ENCODE peak calls at places on chromosome 17, in nine cellular contexts. C is caudate nucleus, M is ovary, Q is cardiac muscle cell, V is stomach, B is H9, G is small intestine, D is tibial nerve, F is psoas muscle. X is an unnamed sample.

GRCh38 chr17:41185001-41185400 is 290 bp upstream of the KRTAP4-1 start:
- DNase-seq in C (no peak), M (no peak), Q (no peak), V (no peak), B (no peak), G (no peak), D (no peak), F (no peak), X (no peak)

GRCh38 chr17:40260528-40260927 is 27.2 kb upstream of the CDC6 start:
- DNase-seq in C (no peak), M (no peak), Q (no peak), V (no peak), B (no peak), G (no peak), D (peak), F (no peak), X (no peak)

GRCh38 chr17:7855643-7856080 is 796 bp downstream of the TMEM88 start:
- DNase-seq in C (no peak), M (peak), Q (no peak), V (no peak), B (no peak), G (peak), D (no peak), F (peak), X (no peak)

GRCh38 chr17:55672585-55673501 is 49.8 kb downstream of the TMEM100 start:
- DNase-seq in C (no peak), M (no peak), Q (no peak), V (no peak), B (no peak), G (no peak), D (no peak), F (peak), X (no peak)

GRCh38 chr17:71430281-71430680 is 690.5 kb upstream of the SOX9 start:
- DNase-seq in C (no peak), M (no peak), Q (no peak), V (no peak), B (no peak), G (no peak), D (no peak), F (no peak), X (no peak)

GRCh38 chr17:333626-334396 is 18.8 kb downstream of the RPH3AL start:
- DNase-seq in C (peak), M (peak), Q (peak), V (peak), B (peak), G (peak), D (peak), F (peak), X (peak)

GRCh38 chr17:78789663-78790181 is 7.6 kb upstream of the CYTH1 start:
- DNase-seq in C (no peak), M (no peak), Q (no peak), V (peak), B (no peak), G (no peak), D (peak), F (peak), X (peak)

GRCh38 chr17:60941028-60941427 is 263.4 kb downstream of the BCAS3 start:
- DNase-seq in C (no peak), M (peak), Q (peak), V (peak), B (no peak), G (peak), D (peak), F (no peak), X (no peak)

GRCh38 chr17:15963670-15964110 is 18.8 kb downstream of the ADORA2B start:
- DNase-seq in C (no peak), M (no peak), Q (no peak), V (no peak), B (no peak), G (no peak), D (no peak), F (no peak), X (no peak)

GRCh38 chr17:58507123-58507634 is 7.3 kb downstream of the MTMR4 start:
- DNase-seq in C (no peak), M (no peak), Q (no peak), V (no peak), B (no peak), G (no peak), D (no peak), F (no peak), X (no peak)
- H3K27ac ChIP-seq in C (no peak), M (no peak), Q (peak), V (peak), B (no peak), G (no peak), D (no peak), F (no peak), X (no peak)

GRCh38 chr17:67785122-67785477 is 40.2 kb upstream of the BPTF start:
- DNase-seq in C (no peak), M (no peak), Q (no peak), V (no peak), B (no peak), G (no peak), D (no peak), F (no peak), X (no peak)

GRCh38 chr17:67784364-67785121 is 40.8 kb upstream of the BPTF start:
- DNase-seq in C (no peak), M (no peak), Q (no peak), V (peak), B (no peak), G (peak), D (no peak), F (no peak), X (no peak)

DNA sequence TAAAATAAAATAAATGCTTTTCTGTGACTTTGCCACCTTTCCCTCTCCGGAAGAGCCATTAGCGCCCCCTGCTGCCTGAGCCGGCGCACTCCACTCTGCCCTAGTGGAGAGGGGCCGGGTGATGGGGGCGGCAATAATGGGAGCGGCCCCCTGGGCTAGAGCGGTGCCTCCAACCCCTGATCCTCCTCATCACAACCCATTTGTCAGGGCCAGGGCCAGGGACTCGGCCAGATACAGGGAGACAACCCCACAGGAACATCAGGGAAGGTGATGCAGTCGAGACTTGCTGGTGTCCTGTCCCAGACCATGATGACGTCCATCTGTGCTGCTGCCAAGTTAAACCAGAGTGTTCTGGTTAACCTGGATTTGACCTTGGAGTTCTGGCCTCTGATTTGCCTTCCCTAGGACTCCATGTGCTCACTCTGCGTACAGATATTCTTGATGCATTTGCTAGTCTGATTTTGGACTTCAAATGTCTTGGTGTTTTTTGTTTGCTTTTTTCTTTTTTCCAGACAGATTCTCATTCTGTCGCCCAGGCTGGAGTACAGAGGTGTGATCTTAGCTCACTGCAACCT is 46.1 kb upstream of the BPTF start:
- DNase-seq in C (no peak), M (peak), Q (peak), V (peak), B (peak), G (peak), D (peak), F (peak), X (no peak)
- H3K27ac ChIP-seq in C (no peak), M (no peak), Q (no peak), V (no peak), B (no peak), G (no peak), D (no peak), F (no peak), X (no peak)

GRCh38 chr17:45316271-45317112 is at the start of gene MAP3K14:
- DNase-seq in C (peak), M (peak), Q (peak), V (peak), B (peak), G (peak), D (no peak), F (peak), X (peak)

GRCh38 chr17:45313927-45314760 is 2.7 kb downstream of the MAP3K14 start:
- DNase-seq in C (no peak), M (no peak), Q (no peak), V (no peak), B (no peak), G (no peak), D (no peak), F (no peak), X (no peak)

GRCh38 chr17:45315583-45316270 is 1.1 kb downstream of the MAP3K14 start:
- DNase-seq in C (no peak), M (no peak), Q (no peak), V (no peak), B (no peak), G (peak), D (no peak), F (no peak), X (no peak)

GRCh38 chr17:45313419-45313771 is 3.4 kb downstream of the MAP3K14 start:
- DNase-seq in C (no peak), M (no peak), Q (no peak), V (no peak), B (no peak), G (peak), D (no peak), F (no peak), X (no peak)

GRCh38 chr17:45314761-45315549 is 1.9 kb downstream of the MAP3K14 start:
- DNase-seq in C (no peak), M (no peak), Q (no peak), V (no peak), B (no peak), G (peak), D (no peak), F (no peak), X (no peak)
- H3K27ac ChIP-seq in C (peak), M (no peak), Q (no peak), V (peak), B (no peak), G (peak), D (peak), F (peak), X (peak)

DNA sequence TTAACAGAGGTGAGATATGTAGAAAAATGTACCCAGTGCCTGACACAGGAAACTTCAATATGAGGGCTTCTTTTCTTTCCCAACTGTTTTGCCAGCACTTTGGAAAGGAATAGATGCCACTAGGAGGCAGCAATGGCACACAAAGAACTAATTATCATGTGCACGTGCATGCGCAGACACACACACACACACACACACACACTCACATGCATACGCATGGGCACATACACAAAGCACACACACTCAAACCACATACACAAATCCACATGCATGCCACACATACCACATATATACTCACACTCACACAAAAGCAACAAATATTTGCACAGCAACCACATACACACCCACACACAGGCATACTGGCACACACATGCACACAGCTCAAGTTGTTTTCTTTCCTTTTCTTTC is 8.8 kb upstream of the CEP112 start:
- DNase-seq in C (peak), M (no peak), Q (peak), V (peak), B (peak), G (peak), D (peak), F (no peak), X (no peak)
- H3K27ac ChIP-seq in C (no peak), M (no peak), Q (no peak), V (no peak), B (no peak), G (no peak), D (no peak), F (no peak), X (no peak)

DNA sequence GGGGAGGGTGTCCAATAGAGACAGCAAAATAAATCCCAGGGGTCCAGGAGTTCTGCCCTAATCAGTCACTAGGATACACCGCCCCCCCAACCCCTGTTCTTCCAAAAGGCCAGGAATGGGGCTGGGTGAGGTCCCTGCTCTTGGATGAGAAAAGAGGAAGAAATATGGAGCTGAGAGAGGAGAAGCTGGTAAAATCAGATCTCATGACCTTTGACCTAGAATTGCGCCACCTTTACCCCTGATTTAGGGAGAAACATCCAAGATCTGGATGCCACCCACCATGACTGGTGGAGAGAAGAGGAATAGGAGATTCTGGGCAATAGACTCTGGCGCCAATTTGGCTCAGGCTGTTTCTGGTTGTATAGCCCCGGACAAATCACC is 707 bp upstream of the CACNB1 start:
- DNase-seq in C (no peak), M (no peak), Q (no peak), V (no peak), B (no peak), G (no peak), D (peak), F (no peak), X (no peak)
- H3K27ac ChIP-seq in C (peak), M (peak), Q (no peak), V (peak), B (no peak), G (peak), D (peak), F (peak), X (no peak)

GRCh38 chr17:47618416-47618815 is 31.3 kb upstream of the KPNB1 start:
- DNase-seq in C (no peak), M (no peak), Q (no peak), V (no peak), B (no peak), G (no peak), D (no peak), F (no peak), X (no peak)

GRCh38 chr17:47622179-47622549 is 27.6 kb upstream of the KPNB1 start:
- DNase-seq in C (no peak), M (no peak), Q (no peak), V (no peak), B (no peak), G (no peak), D (no peak), F (no peak), X (no peak)

GRCh38 chr17:47624727-47625068 is 25.0 kb upstream of the KPNB1 start:
- DNase-seq in C (no peak), M (no peak), Q (no peak), V (no peak), B (no peak), G (no peak), D (no peak), F (no peak), X (no peak)

GRCh38 chr17:47621293-47622178 is 28.2 kb upstream of the KPNB1 start:
- DNase-seq in C (peak), M (peak), Q (peak), V (no peak), B (peak), G (no peak), D (no peak), F (peak), X (peak)

DNA sequence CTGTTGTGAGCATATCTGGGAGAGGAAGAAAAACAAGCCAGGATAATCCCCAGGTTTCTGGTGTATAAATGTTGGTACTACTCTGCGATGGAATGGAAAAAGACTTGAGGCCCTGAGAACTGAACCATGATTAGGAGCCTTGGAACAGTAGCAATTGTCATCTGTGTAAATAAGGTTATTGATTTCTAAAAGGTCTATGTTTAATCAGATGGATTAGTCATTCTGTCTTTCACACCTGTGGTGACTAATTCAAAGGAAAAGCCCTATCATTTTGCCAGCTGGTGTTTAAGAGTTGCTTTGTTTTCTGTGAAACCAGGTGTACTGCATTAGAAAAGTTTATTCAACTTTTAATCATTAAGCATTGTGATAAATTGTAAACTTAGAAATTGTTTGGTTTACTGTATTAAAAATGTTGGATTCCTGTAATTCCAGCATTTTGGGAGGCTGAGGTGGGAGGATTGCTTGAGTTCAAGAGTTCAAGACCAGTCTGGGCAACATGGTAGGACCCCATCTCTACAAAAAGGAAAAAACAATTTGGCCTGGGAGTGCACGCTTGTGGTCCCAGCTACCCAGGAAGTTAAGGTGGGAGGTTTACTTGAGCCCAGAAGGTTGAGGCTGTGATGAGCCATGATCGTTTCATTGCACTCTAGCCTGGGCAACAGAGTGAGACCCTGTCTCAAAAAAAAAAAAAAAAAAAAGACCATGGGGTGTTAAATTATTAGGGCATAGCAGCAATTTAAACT is 29.0 kb upstream of the KPNB1 start:
- DNase-seq in C (no peak), M (no peak), Q (no peak), V (no peak), B (no peak), G (peak), D (no peak), F (no peak), X (no peak)
- H3K27ac ChIP-seq in C (no peak), M (no peak), Q (peak), V (peak), B (no peak), G (no peak), D (no peak), F (peak), X (no peak)

GRCh38 chr17:2207815-2208515 is 95.6 kb downstream of the SMG6 start:
- DNase-seq in C (no peak), M (no peak), Q (peak), V (no peak), B (no peak), G (no peak), D (no peak), F (no peak), X (no peak)
- H3K27ac ChIP-seq in C (no peak), M (peak), Q (peak), V (peak), B (no peak), G (peak), D (no peak), F (peak), X (no peak)